ENCODE peak calls at places on chromosomes 16 and 17, in four cellular contexts. O is right lobe of liver, I is tibial nerve, U is epithelial cell of esophagus. Y is an unnamed sample.
A peak's percentile ranks its signal among the peaks of the same experiment; 100 is the strongest.

GRCh38 chr16:69916445-69916844 is 34.7 kb upstream of the CLEC18A start:
- DNase-seq in O (no peak), I (no peak), U (no peak), Y (no peak)

GRCh38 chr16:88628512-88628974 is 9.8 kb upstream of the IL17C start:
- DNase-seq in O (no peak), I (no peak), U (no peak), Y (no peak)

GRCh38 chr16:3171181-3171854 is 16.7 kb upstream of the OR1F1 start:
- DNase-seq in O (no peak), I (no peak), U (peak; percentile 45), Y (no peak)

GRCh38 chr17:80026359-80027042 is 9.2 kb downstream of the TBC1D16 start:
- DNase-seq in O (peak; percentile 51), I (peak; percentile 75), U (peak; percentile 23), Y (no peak)

GRCh38 chr16:57264950-57265371 is 19.5 kb downstream of the PLLP start:
- DNase-seq in O (no peak), I (no peak), U (peak; percentile 31), Y (no peak)

GRCh38 chr17:81576621-81577277 is 24.6 kb upstream of the FAAP100 start:
- DNase-seq in O (no peak), I (no peak), U (peak; percentile 63), Y (peak; percentile 68)

GRCh38 chr17:41442772-41443171 is 2.0 kb upstream of the KRT38 start:
- DNase-seq in O (no peak), I (no peak), U (no peak), Y (no peak)

GRCh38 chr17:81858967-81859905 is 1.1 kb downstream of the P4HB start:
- DNase-seq in O (no peak), I (no peak), U (no peak), Y (no peak)

GRCh38 chr16:27495191-27495590 is 54.5 kb downstream of the GTF3C1 start:
- DNase-seq in O (no peak), I (peak; percentile 71), U (no peak), Y (no peak)

GRCh38 chr16:73226675-73227074 is 178.7 kb upstream of the ZFHX3 start:
- DNase-seq in O (no peak), I (no peak), U (no peak), Y (no peak)

GRCh38 chr16:50275428-50276127 is 9.2 kb downstream of the ADCY7 start:
- DNase-seq in O (no peak), I (no peak), U (no peak), Y (no peak)

GRCh38 chr16:81480856-81481821 is 36.5 kb downstream of the CMIP start:
- DNase-seq in O (peak; percentile 82), I (peak; percentile 44), U (no peak), Y (no peak)

GRCh38 chr16:50386819-50387218 is 18.0 kb upstream of the BRD7 start:
- DNase-seq in O (no peak), I (no peak), U (no peak), Y (no peak)

GRCh38 chr17:1762906-1763829 is 1.3 kb downstream of the SERPINF1 start:
- DNase-seq in O (peak; percentile 86), I (peak; percentile 78), U (peak; percentile 36), Y (peak; percentile 96)

GRCh38 chr16:1884155-1884760 is 12.3 kb upstream of the MEIOB start:
- DNase-seq in O (no peak), I (no peak), U (peak; percentile 64), Y (no peak)

GRCh38 chr17:45223541-45224528 is 2.1 kb downstream of the FMNL1 start:
- DNase-seq in O (no peak), I (no peak), U (no peak), Y (no peak)

GRCh38 chr17:45221997-45222272 is 250 bp downstream of the FMNL1 start:
- DNase-seq in O (no peak), I (no peak), U (no peak), Y (no peak)

GRCh38 chr17:45224671-45225050 is 3.0 kb downstream of the FMNL1 start:
- DNase-seq in O (no peak), I (no peak), U (no peak), Y (no peak)

GRCh38 chr17:45222273-45222993 is 748 bp downstream of the FMNL1 start:
- DNase-seq in O (no peak), I (no peak), U (no peak), Y (no peak)

DNA sequence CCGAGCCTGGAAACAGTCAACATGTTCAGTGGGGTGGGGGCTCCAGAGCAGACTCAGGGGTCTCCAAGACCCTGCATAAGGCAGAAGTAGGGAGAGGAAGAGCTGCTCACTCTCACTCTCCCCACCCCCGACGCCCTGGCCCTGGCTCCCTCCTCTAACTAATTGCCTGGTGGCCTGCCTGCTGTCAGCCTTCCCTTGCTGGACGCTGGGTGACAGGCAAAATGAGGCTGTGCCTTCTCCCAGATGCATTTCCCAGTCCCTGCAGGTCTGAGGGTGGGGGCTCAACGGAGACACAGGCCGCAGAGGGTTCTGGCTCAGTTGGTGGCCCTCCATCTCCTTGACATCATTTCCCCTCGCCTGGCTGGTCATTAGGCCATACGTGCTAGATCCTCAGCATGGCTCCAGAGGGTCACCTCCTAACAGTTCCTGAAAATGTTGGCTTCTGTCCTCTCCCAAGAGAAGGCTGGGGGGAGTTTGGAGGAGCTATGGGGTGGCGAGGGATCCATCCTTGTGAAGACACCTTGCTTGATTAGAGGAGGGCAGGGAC is 1.4 kb downstream of the FMNL1 start:
- DNase-seq in O (no peak), I (no peak), U (no peak), Y (no peak)
- H3K4me3 ChIP-seq in O (peak overlapping the region; percentile 56), I (peak overlapping the region; percentile 67), U (no peak overlapping the region), Y (no peak overlapping the region)

GRCh38 chr17:67272312-67273050 is 27.5 kb upstream of the HELZ start:
- DNase-seq in O (no peak), I (no peak), U (no peak), Y (no peak)
- TF ChIP-seq CTCF in O (no peak), I (no peak), U (peak; percentile 38), Y (peak; percentile 47)

DNA sequence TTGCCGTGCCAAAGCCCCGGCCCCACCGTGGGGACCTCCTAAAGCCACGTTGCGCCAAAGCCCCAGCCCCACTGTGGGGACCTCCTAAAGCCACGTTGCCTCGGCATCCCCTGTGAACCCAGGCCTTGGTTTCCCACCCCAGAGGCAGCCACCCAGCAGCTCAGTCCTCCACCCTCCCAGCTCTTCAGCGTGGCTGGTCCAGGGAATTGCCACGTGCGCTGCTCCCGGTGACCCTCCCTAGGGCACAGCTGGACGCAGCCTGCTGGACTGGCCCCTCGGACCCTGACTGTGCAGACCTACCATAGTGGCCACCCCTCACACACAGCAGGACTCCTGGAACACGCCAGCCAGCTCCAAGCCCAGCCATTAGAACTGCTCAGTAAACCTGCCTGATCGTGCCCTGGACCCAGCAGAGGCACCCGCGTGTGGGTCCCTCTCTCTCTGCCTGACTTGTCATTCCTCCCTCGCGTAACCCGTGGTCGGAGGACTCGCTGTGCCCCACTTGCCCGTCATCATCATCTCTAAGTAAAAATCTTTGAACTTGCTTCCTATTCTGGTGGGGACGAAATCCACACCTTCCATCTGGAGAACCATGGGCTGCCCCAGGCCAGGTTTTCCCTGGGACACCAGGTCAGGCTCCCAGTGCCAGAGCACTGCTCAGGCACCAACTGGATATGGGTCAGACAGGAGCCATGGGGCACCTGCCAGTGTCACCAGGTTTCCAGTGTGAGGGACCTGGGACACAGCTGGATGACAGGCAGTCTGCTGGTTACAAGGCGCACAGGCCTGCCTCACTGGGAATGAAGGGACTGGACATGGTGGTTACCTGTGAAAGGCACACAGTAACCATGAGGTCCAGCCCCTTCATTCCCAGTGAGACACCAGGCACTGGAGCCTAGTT is 5.6 kb downstream of the CIAO3 start:
- DNase-seq in O (no peak), I (no peak), U (no peak), Y (no peak)
- H3K4me3 ChIP-seq in O (no peak overlapping the region), I (no peak overlapping the region), U (no peak overlapping the region), Y (no peak overlapping the region)

GRCh38 chr17:29732209-29732608 is 109.5 kb upstream of the CORO6 start:
- DNase-seq in O (no peak), I (no peak), U (no peak), Y (no peak)
- TF ChIP-seq CTCF in O (no peak), I (no peak), U (no peak), Y (no peak)

DNA sequence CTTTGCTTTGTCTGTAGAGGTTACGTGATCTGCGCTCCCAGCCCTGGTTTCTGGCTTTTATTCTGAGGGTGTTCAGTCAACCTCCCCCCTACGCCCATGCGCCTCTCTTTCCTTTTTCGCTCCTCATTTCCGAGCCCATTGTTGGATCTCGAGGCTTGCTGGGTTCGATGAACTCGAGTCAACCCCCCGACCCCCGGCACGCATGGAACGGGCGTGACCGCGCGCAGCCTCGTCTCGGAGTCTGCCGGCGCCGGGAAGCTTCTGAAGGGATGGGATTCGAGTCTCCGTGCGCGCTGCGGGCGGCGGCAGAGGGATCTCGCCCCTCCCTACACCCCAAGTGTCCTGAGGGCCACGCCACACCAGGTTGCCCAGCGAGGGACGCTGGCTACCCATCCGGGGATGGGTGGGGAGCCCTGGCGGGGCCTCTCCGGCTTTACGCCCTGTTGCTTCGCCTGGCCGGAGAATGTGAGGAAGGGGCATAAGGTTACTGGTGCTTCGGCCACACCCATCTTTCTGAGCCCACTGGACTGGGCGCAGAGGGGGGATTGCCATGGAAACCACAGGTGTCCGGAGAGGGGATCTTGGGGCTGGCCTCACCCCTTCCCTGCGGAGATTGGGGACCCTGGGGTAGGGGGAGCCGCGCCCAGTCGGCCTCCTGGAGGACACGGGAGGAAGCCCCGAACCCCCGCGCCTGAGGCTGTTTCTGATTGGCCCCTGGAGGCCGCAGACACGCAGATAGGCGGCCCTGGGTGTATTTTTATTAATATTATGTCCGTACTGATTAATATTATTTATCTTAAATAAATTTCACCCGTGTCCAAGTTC is 1.8 kb downstream of the MAPT start:
- DNase-seq in O (no peak), I (no peak), U (no peak), Y (no peak)
- H3K4me3 ChIP-seq in O (no peak overlapping the region), I (peak overlapping the region; percentile 79), U (no peak overlapping the region), Y (no peak overlapping the region)

GRCh38 chr16:13337482-13337881 is 436.1 kb downstream of the SHISA9 start:
- DNase-seq in O (no peak), I (no peak), U (no peak), Y (no peak)

GRCh38 chr16:13332713-13333255 is 431.4 kb downstream of the SHISA9 start:
- DNase-seq in O (no peak), I (no peak), U (no peak), Y (no peak)

GRCh38 chr16:13335894-13336293 is 434.5 kb downstream of the SHISA9 start:
- DNase-seq in O (no peak), I (no peak), U (no peak), Y (no peak)

GRCh38 chr16:13333336-13333735 is 431.9 kb downstream of the SHISA9 start:
- DNase-seq in O (no peak), I (no peak), U (no peak), Y (no peak)

DNA sequence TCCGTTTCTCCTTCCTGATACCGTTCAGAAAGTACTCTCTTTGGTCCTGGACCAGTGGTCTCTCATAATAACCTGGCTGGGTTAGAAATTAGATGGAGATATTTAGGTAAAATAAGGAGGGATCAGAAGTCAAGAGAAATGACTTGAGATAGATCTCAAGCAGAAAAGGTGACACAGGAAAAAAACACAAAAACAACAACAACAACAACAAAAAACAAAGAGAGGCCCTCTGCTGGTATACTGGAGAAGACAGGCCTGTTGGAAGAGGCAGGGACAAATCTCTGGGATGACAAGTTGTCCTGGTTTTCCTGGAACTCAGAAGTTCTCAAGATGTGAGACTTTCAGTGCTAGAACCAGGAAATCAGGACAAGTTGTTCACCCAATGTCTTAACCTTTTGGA is 430.5 kb downstream of the SHISA9 start:
- DNase-seq in O (no peak), I (no peak), U (no peak), Y (no peak)
- TF ChIP-seq CTCF in O (no peak), I (no peak), U (no peak), Y (peak; percentile 15)